ENCODE peak calls at places on chromosomes 7 and 10, in seven cellular contexts. T is 8988T, K is activated gamma-delta T cell treated with Interleukin-2 at 50 U/mL for 16 hours, Z is GM13977, J is cardiac fibroblast, I is left cardiac atrium, Y is neuronal stem cell. R is an unnamed sample.

GRCh38 chr7:121397832-121398231 is 1.7 kb upstream of the FAM3C start:
- DNase-seq in T (no peak), K (no peak), Z (no peak), J (no peak), I (no peak), Y (no peak), R (no peak)

GRCh38 chr10:104935656-104936055 is 294.6 kb downstream of the SORCS3 start:
- DNase-seq in T (no peak), K (no peak), Z (no peak), J (no peak), I (no peak), Y (no peak), R (no peak)

GRCh38 chr7:5591547-5591899 is 167.9 kb upstream of the TNRC18 start:
- DNase-seq in T (no peak), K (no peak), Z (no peak), J (peak; percentile 71), I (no peak), Y (peak; percentile 29), R (peak; percentile 84)

GRCh38 chr10:77156406-77156879 is 481.2 kb downstream of the KCNMA1 start:
- DNase-seq in T (no peak), K (no peak), Z (no peak), J (peak; percentile 86), I (no peak), Y (no peak), R (peak; percentile 50)

GRCh38 chr7:117074378-117074777 is 121.1 kb downstream of the ST7 start:
- DNase-seq in T (no peak), K (no peak), Z (no peak), J (no peak), I (no peak), Y (no peak), R (no peak)

GRCh38 chr7:150964593-150965111 is 13.5 kb downstream of the KCNH2 start:
- DNase-seq in T (no peak), K (no peak), Z (no peak), J (no peak), I (peak; percentile 84), Y (no peak), R (peak; percentile 55)

GRCh38 chr7:81416648-81417047 is 353.2 kb downstream of the HGF start:
- DNase-seq in T (no peak), K (no peak), Z (no peak), J (no peak), I (no peak), Y (no peak), R (no peak)

GRCh38 chr7:54987772-54988171 is 31.0 kb upstream of the EGFR start:
- DNase-seq in T (no peak), K (no peak), Z (no peak), J (no peak), I (no peak), Y (no peak), R (peak; percentile 6)

GRCh38 chr10:43322321-43322720 is 49.1 kb upstream of the FXYD4 start:
- DNase-seq in T (no peak), K (no peak), Z (no peak), J (no peak), I (no peak), Y (no peak), R (no peak)

GRCh38 chr7:150968698-150969482 is 9.2 kb downstream of the KCNH2 start:
- DNase-seq in T (no peak), K (no peak), Z (no peak), J (no peak), I (no peak), Y (no peak), R (no peak)

GRCh38 chr7:47559306-47560220 is 22.3 kb downstream of the TNS3 start:
- DNase-seq in T (no peak), K (no peak), Z (no peak), J (no peak), I (no peak), Y (no peak), R (no peak)

GRCh38 chr10:124495176-124495575 is 33.6 kb downstream of the LHPP start:
- DNase-seq in T (no peak), K (no peak), Z (no peak), J (no peak), I (no peak), Y (no peak), R (no peak)

GRCh38 chr7:33888206-33888605 is 17.1 kb upstream of the BMPER start:
- DNase-seq in T (no peak), K (no peak), Z (no peak), J (no peak), I (no peak), Y (no peak), R (peak; percentile 62)